ENCODE peak calls at places on chromosomes 5 and 9, in five cellular contexts. F is neuronal stem cell, A is lung, M is mesothelial cell of epicardium, I is cerebellar cortex. L is an unnamed sample.

GRCh38 chr5:74526111-74526510 is 114.4 kb downstream of the ENC1 start:
- DNase-seq in I (no peak), A (no peak), F (no peak), M (no peak), L (no peak)

GRCh38 chr9:93500571-93501298 is 47.4 kb upstream of the FAM120AOS start:
- DNase-seq in A (no peak), I (no peak), M (no peak), F (no peak), L (no peak)

GRCh38 chr5:123037104-123037418 is 536 bp upstream of the PPIC start:
- DNase-seq in F (no peak), M (no peak), I (no peak), A (no peak), L (no peak)

GRCh38 chr5:60026174-60026573 is 132.6 kb upstream of the PDE4D start:
- DNase-seq in F (no peak), I (no peak), A (no peak), M (no peak), L (no peak)

GRCh38 chr5:55456216-55456895 is 78.4 kb downstream of the PLPP1 start:
- DNase-seq in A (no peak), F (no peak), I (no peak), M (no peak), L (peak; percentile 87)

GRCh38 chr9:94920439-94920951 is 194.0 kb downstream of the AOPEP start:
- DNase-seq in A (peak; percentile 61), F (no peak), I (no peak), M (no peak), L (peak; percentile 80)

GRCh38 chr9:110578896-110579752 is at the start of gene SVEP1:
- DNase-seq in A (no peak), F (peak; percentile 42), I (peak; percentile 67), M (peak; percentile 39), L (peak; percentile 67)

GRCh38 chr5:108727154-108727638 is 20.5 kb upstream of the FER start:
- DNase-seq in F (no peak), I (peak; percentile 29), M (no peak), A (peak; percentile 36), L (peak; percentile 54)

GRCh38 chr9:134453776-134454175 is 127.5 kb downstream of the RXRA start:
- DNase-seq in I (no peak), F (no peak), M (no peak), A (no peak), L (no peak)

GRCh38 chr5:376951-377325 is 55.4 kb downstream of the AHRR start:
- DNase-seq in F (no peak), M (no peak), I (no peak), A (no peak), L (no peak)

GRCh38 chr5:148776780-148777179 is 49.6 kb upstream of the ADRB2 start:
- DNase-seq in A (no peak), I (no peak), M (no peak), F (no peak), L (peak; percentile 79)

L was measured in HCEC 1CT.